ENCODE peak calls at places on chromosome 10, in five cellular contexts. One of them, this sample, is unnamed. For H3K27me3 and H3K4me1, the result is how much of the 10 kb centered on the place peaks cover.

GRCh38 chr10:102175415-102175814 is 23.2 kb downstream of the NOLC1 start:
- DNase-seq in cardiac muscle cell: peak
- DNase-seq in upper lobe of right lung: no peak
- DNase-seq in lung: no peak
- DNase-seq in Peyer's patch: no peak
- DNase-seq in this sample: no peak

GRCh38 chr10:4984223-4984622 is 19.4 kb downstream of the AKR1C2 start:
- DNase-seq in cardiac muscle cell: no peak
- DNase-seq in upper lobe of right lung: no peak
- DNase-seq in lung: no peak
- DNase-seq in Peyer's patch: no peak
- DNase-seq in this sample: no peak

GRCh38 chr10:97600616-97601015 is 11.1 kb downstream of the C10orf62 start:
- DNase-seq in cardiac muscle cell: no peak
- DNase-seq in upper lobe of right lung: no peak
- DNase-seq in lung: no peak
- DNase-seq in Peyer's patch: no peak
- DNase-seq in this sample: no peak

GRCh38 chr10:29163746-29164145 is 125.1 kb upstream of the LYZL1 start:
- DNase-seq in cardiac muscle cell: peak
- DNase-seq in upper lobe of right lung: no peak
- DNase-seq in lung: no peak
- DNase-seq in Peyer's patch: no peak
- DNase-seq in this sample: no peak

GRCh38 chr10:96281444-96282029 is 10.2 kb upstream of the BLNK start:
- DNase-seq in cardiac muscle cell: no peak
- DNase-seq in upper lobe of right lung: no peak
- DNase-seq in lung: no peak
- DNase-seq in Peyer's patch: no peak
- DNase-seq in this sample: no peak

GRCh38 chr10:126376956-126377355 is 11.3 kb downstream of the ADAM12 start:
- DNase-seq in cardiac muscle cell: no peak
- DNase-seq in upper lobe of right lung: no peak
- DNase-seq in lung: no peak
- DNase-seq in Peyer's patch: no peak
- DNase-seq in this sample: no peak

GRCh38 chr10:87661861-87662785 is 2.4 kb downstream of the PAPSS2 start:
- DNase-seq in cardiac muscle cell: peak
- DNase-seq in upper lobe of right lung: no peak
- DNase-seq in lung: no peak
- DNase-seq in Peyer's patch: no peak
- DNase-seq in this sample: no peak

GRCh38 chr10:3525832-3526449 is 259.1 kb downstream of the KLF6 start:
- DNase-seq in cardiac muscle cell: peak
- DNase-seq in upper lobe of right lung: no peak
- DNase-seq in lung: no peak
- DNase-seq in Peyer's patch: no peak
- DNase-seq in this sample: no peak

GRCh38 chr10:103804866-103805265 is 50.5 kb downstream of the SH3PXD2A start:
- DNase-seq in cardiac muscle cell: no peak
- DNase-seq in upper lobe of right lung: no peak
- DNase-seq in lung: no peak
- DNase-seq in Peyer's patch: no peak
- DNase-seq in this sample: no peak

GRCh38 chr10:66564341-66564740 is 361.5 kb upstream of the LRRTM3 start:
- DNase-seq in cardiac muscle cell: no peak
- DNase-seq in upper lobe of right lung: no peak
- DNase-seq in lung: no peak
- DNase-seq in Peyer's patch: no peak
- DNase-seq in this sample: no peak

GRCh38 chr10:125076891-125077643 is 83.3 kb downstream of the CTBP2 start:
- DNase-seq in cardiac muscle cell: no peak
- DNase-seq in upper lobe of right lung: peak
- DNase-seq in lung: no peak
- DNase-seq in Peyer's patch: no peak
- DNase-seq in this sample: no peak

GRCh38 chr10:63703740-63704345 is 182.6 kb downstream of the REEP3 start:
- DNase-seq in cardiac muscle cell: no peak
- DNase-seq in upper lobe of right lung: no peak
- DNase-seq in lung: no peak
- DNase-seq in Peyer's patch: no peak
- DNase-seq in this sample: no peak

GRCh38 chr10:47403401-47404318 is 19.6 kb upstream of the ZNF488 start:
- DNase-seq in cardiac muscle cell: peak
- DNase-seq in upper lobe of right lung: peak
- DNase-seq in lung: peak
- DNase-seq in Peyer's patch: no peak
- DNase-seq in this sample: no peak

GRCh38 chr10:72223743-72224101 is 7.6 kb upstream of the ASCC1 start:
- DNase-seq in cardiac muscle cell: no peak
- DNase-seq in upper lobe of right lung: no peak
- DNase-seq in lung: no peak
- DNase-seq in Peyer's patch: no peak
- DNase-seq in this sample: no peak

GRCh38 chr10:132371641-132372081 is 25.3 kb upstream of the PWWP2B start:
- DNase-seq in cardiac muscle cell: no peak
- DNase-seq in upper lobe of right lung: peak
- DNase-seq in lung: no peak
- DNase-seq in Peyer's patch: no peak
- DNase-seq in this sample: peak

GRCh38 chr10:13715091-13715490 is 128.3 kb downstream of the PRPF18 start:
- DNase-seq in cardiac muscle cell: no peak
- DNase-seq in upper lobe of right lung: no peak
- DNase-seq in lung: no peak
- DNase-seq in Peyer's patch: no peak
- DNase-seq in this sample: no peak

GRCh38 chr10:22476601-22477364 is 131.5 kb downstream of the SPAG6 start:
- DNase-seq in cardiac muscle cell: no peak
- DNase-seq in upper lobe of right lung: no peak
- DNase-seq in lung: no peak
- DNase-seq in Peyer's patch: no peak
- DNase-seq in this sample: no peak
- H3K27me3 ChIP-seq in cardiac muscle cell: half or more
- H3K27me3 ChIP-seq in upper lobe of right lung: half or more
- H3K27me3 ChIP-seq in lung: under half
- H3K27me3 ChIP-seq in Peyer's patch: under half
- H3K27me3 ChIP-seq in this sample: half or more

DNA sequence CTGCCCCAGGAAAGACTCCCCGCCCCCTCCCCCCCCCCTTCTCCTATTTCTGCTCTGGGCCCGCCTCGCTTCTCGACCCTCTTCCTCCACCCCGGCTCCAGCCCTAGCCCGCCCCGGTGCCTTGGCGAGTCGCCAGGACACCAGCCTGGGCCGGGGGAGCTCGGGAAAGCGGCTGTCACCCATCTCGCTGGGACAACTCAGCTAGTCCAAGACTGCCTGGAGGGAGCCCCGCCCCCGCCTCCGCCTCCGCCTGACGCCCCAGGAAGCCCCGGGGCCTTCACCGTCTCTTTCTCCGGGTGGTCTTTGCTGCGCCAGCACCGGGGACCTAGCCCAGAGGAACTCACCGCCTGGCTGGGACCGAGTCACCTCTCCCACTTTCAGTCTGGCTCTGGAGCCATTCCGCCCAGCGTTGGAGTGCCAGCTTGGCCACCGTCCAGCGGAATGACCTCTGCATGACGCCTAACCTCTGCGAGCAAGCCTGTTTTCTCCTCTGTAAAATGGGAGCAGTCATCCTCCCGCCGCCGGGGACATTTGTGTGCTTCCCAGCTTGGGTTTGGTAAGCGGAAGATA is 1.1 kb upstream of the ZCCHC24 start:
- DNase-seq in cardiac muscle cell: peak
- DNase-seq in upper lobe of right lung: peak
- DNase-seq in lung: peak
- DNase-seq in Peyer's patch: peak
- DNase-seq in this sample: no peak
- H3K4me3 ChIP-seq in cardiac muscle cell: peak
- H3K4me3 ChIP-seq in upper lobe of right lung: peak
- H3K4me3 ChIP-seq in lung: peak
- H3K4me3 ChIP-seq in Peyer's patch: peak
- H3K4me3 ChIP-seq in this sample: peak

GRCh38 chr10:49054753-49055152 is 60.6 kb downstream of the VSTM4 start:
- DNase-seq in cardiac muscle cell: no peak
- DNase-seq in upper lobe of right lung: no peak
- DNase-seq in lung: peak
- DNase-seq in Peyer's patch: no peak
- DNase-seq in this sample: no peak
- H3K4me1 ChIP-seq in cardiac muscle cell: under half
- H3K4me1 ChIP-seq in upper lobe of right lung: under half
- H3K4me1 ChIP-seq in lung: under half
- H3K4me1 ChIP-seq in Peyer's patch: under half
- H3K4me1 ChIP-seq in this sample: half or more

DNA sequence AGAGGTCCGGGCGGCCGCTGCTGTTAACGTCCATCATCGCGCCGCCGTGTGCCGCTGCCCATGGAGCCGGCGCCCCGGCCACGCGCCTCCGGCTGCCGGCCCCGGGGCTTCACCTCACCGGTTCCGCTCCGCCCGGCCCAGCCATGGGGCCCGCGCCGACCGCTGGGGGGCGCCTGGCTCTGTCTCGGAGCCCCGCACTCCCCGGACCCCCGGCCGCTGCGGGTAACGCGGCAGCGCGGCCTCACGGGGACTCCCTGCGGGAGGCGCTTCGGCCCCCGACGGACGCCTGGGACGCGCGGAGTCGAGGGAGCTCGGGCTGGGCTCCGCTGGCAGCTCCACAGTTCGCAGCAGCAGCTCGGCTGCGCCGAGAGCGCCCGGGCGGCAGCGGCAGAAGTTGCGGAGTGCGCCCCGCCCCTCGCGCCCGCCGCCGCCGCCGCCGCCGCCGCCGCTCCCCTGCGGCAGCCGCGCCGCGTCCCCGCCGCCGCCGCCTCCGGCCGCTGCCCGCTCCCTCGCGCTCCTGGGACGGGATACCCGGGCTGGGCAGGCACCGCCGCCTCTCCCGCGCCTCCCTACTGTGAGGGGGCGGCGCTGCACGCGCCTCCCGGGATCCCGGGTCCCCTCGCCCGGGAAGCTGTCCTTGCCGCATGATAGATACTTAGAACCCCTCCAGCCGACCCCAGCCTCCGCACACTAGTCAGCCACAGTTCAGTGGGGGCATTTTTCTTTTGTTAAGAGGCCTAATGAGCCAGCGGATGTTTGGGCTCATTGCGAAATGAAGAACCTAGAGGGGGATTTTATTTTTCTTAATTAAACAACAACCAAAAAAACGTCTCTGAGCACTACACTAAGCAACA is at the start of gene HTR7:
- DNase-seq in cardiac muscle cell: peak
- DNase-seq in upper lobe of right lung: peak
- DNase-seq in lung: peak
- DNase-seq in Peyer's patch: peak
- DNase-seq in this sample: no peak
- H3K27me3 ChIP-seq in cardiac muscle cell: under half
- H3K27me3 ChIP-seq in upper lobe of right lung: under half
- H3K27me3 ChIP-seq in lung: under half
- H3K27me3 ChIP-seq in Peyer's patch: under half
- H3K27me3 ChIP-seq in this sample: under half

GRCh38 chr10:515674-516073 is 173.8 kb downstream of the DIP2C start:
- DNase-seq in cardiac muscle cell: no peak
- DNase-seq in upper lobe of right lung: no peak
- DNase-seq in lung: no peak
- DNase-seq in Peyer's patch: no peak
- DNase-seq in this sample: no peak
- H3K4me3 ChIP-seq in cardiac muscle cell: no peak
- H3K4me3 ChIP-seq in upper lobe of right lung: no peak
- H3K4me3 ChIP-seq in lung: no peak
- H3K4me3 ChIP-seq in Peyer's patch: no peak
- H3K4me3 ChIP-seq in this sample: no peak

GRCh38 chr10:22340362-22341189 is 4.7 kb upstream of the SPAG6 start:
- DNase-seq in cardiac muscle cell: peak
- DNase-seq in upper lobe of right lung: peak
- DNase-seq in lung: peak
- DNase-seq in Peyer's patch: peak
- DNase-seq in this sample: peak
- H3K4me1 ChIP-seq in cardiac muscle cell: under half
- H3K4me1 ChIP-seq in upper lobe of right lung: under half
- H3K4me1 ChIP-seq in lung: under half
- H3K4me1 ChIP-seq in Peyer's patch: under half
- H3K4me1 ChIP-seq in this sample: under half

DNA sequence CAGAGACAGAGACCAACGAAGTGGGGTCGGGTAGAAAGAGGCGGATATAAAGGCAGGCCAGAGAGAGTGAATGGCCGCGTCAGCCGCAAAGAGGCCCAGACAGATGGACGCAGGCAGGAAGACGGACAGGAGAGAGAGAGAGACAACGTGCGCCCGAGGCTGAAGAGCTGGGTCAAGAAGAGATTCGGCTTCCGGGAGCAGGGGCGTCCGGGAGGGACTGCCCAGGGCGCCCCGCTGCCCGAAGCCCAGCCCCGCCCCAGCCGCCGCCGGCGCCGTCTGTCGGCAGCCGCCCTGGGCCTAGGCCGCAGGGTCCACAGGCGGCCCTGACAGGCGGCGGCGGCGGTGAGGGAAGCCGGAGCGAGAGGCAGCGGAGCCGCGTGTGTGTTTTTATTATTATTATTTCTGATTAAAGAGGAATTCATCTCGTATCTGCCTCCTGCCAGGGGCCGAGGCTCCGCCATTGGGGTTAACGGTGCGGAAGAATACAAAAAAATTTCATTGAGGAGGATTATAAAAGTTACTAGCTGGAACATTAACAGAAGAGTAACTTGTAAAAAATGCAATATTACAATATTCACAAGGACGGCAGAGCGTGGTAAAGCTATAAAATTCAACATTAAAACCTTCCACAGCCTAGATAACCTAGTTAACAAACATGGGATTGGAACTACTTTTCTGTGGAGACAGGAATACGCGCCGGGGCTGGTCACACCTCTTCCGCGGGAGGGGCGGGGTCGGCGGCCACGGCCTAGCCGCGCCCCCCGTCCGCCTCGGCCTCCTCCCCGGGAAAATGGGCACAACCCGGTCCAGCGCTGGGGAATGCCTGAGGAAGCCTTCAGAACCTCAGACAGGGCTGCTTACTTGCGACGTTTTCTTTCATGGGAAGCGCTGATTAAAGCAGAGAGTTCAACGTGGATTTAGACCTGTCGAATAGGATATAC is 29.7 kb upstream of the PAX2 start:
- DNase-seq in cardiac muscle cell: peak
- DNase-seq in upper lobe of right lung: no peak
- DNase-seq in lung: no peak
- DNase-seq in Peyer's patch: no peak
- DNase-seq in this sample: no peak
- H3K27me3 ChIP-seq in cardiac muscle cell: half or more
- H3K27me3 ChIP-seq in upper lobe of right lung: half or more
- H3K27me3 ChIP-seq in lung: under half
- H3K27me3 ChIP-seq in Peyer's patch: under half
- H3K27me3 ChIP-seq in this sample: half or more

GRCh38 chr10:91613411-91614253 is 19.2 kb downstream of the PPP1R3C start:
- DNase-seq in cardiac muscle cell: peak
- DNase-seq in upper lobe of right lung: no peak
- DNase-seq in lung: no peak
- DNase-seq in Peyer's patch: no peak
- DNase-seq in this sample: no peak
- H3K4me3 ChIP-seq in cardiac muscle cell: no peak
- H3K4me3 ChIP-seq in upper lobe of right lung: no peak
- H3K4me3 ChIP-seq in lung: no peak
- H3K4me3 ChIP-seq in Peyer's patch: no peak
- H3K4me3 ChIP-seq in this sample: no peak

GRCh38 chr10:93463723-93464511 is 18.2 kb downstream of the MYOF start:
- DNase-seq in cardiac muscle cell: peak
- DNase-seq in upper lobe of right lung: no peak
- DNase-seq in lung: no peak
- DNase-seq in Peyer's patch: no peak
- DNase-seq in this sample: no peak
- H3K4me1 ChIP-seq in cardiac muscle cell: under half
- H3K4me1 ChIP-seq in upper lobe of right lung: half or more
- H3K4me1 ChIP-seq in lung: under half
- H3K4me1 ChIP-seq in Peyer's patch: under half
- H3K4me1 ChIP-seq in this sample: half or more

GRCh38 chr10:117541405-117541908 is 1.1 kb upstream of the EMX2 start:
- DNase-seq in cardiac muscle cell: peak
- DNase-seq in upper lobe of right lung: no peak
- DNase-seq in lung: no peak
- DNase-seq in Peyer's patch: no peak
- DNase-seq in this sample: peak
- H3K27me3 ChIP-seq in cardiac muscle cell: half or more
- H3K27me3 ChIP-seq in upper lobe of right lung: half or more
- H3K27me3 ChIP-seq in lung: under half
- H3K27me3 ChIP-seq in Peyer's patch: under half
- H3K27me3 ChIP-seq in this sample: half or more